ENCODE peak calls at places on chromosome X, in nine cellular contexts. W is ovary, A is neural progenitor cell, N is left ventricle myocardium inferior, S is MM.1S, J is cardiac fibroblast, Y is body of pancreas, R is dorsolateral prefrontal cortex, L is breast epithelium. K is an unnamed sample.

GRCh38 chrX:151875270-151876026 is 37.2 kb upstream of the MAGEA4 start:
- DNase-seq in Y (no peak), W (no peak), A (no peak), S (no peak), N (peak), L (no peak), R (no peak), J (peak), K (no peak)

GRCh38 chrX:117972681-117973080 is 143.9 kb downstream of the KLHL13 start:
- DNase-seq in S (no peak), W (no peak), R (no peak), A (no peak), N (no peak), L (no peak), Y (no peak), J (no peak), K (no peak)

GRCh38 chrX:136202889-136203288 is 48.3 kb downstream of the MAP7D3 start:
- DNase-seq in L (no peak), J (peak), R (no peak), Y (no peak), A (no peak), N (no peak), W (no peak), S (no peak), K (peak)

GRCh38 chrX:38970845-38971244 is 169.6 kb downstream of the MID1IP1 start:
- DNase-seq in J (no peak), S (no peak), L (no peak), W (no peak), N (no peak), R (no peak), A (no peak), Y (no peak), K (no peak)

GRCh38 chrX:45001038-45001437 is 128.1 kb downstream of the KDM6A start:
- DNase-seq in S (no peak), L (no peak), Y (no peak), A (no peak), J (no peak), W (no peak), N (no peak), R (no peak), K (no peak)

GRCh38 chrX:94942603-94943002 is 1268.6 kb downstream of the FAM133A start:
- DNase-seq in Y (no peak), W (no peak), L (no peak), A (peak), J (no peak), S (no peak), N (no peak), R (no peak), K (no peak)

GRCh38 chrX:30364229-30364628 is 55.0 kb upstream of the NR0B1 start:
- DNase-seq in J (no peak), S (no peak), A (no peak), N (no peak), Y (no peak), W (no peak), R (no peak), L (no peak), K (no peak)

GRCh38 chrX:2500091-2500680 is 590 bp downstream of the DHRSX start:
- DNase-seq in R (no peak), J (peak), A (peak), Y (no peak), S (peak), L (no peak), W (peak), N (peak), K (no peak)

GRCh38 chrX:153924149-153924861 is 1.8 kb downstream of the ARHGAP4 start:
- DNase-seq in R (peak), W (peak), Y (no peak), A (peak), J (peak), L (no peak), N (no peak), S (peak), K (no peak)

GRCh38 chrX:17519349-17519748 is 144.3 kb downstream of the NHS start:
- DNase-seq in L (no peak), R (no peak), A (no peak), N (peak), S (no peak), W (peak), Y (no peak), J (peak), K (no peak)

GRCh38 chrX:73577368-73577767 is 14.4 kb downstream of the CHIC1 start:
- DNase-seq in W (no peak), R (no peak), J (peak), A (peak), L (no peak), Y (no peak), S (no peak), N (no peak), K (peak)

GRCh38 chrX:70452143-70452733 is 7.6 kb downstream of the DLG3 start:
- DNase-seq in J (peak), S (peak), L (peak), R (no peak), A (peak), W (peak), N (peak), Y (peak), K (peak)

GRCh38 chrX:40104649-40105015 is 6.9 kb upstream of the BCOR start:
- DNase-seq in L (no peak), R (no peak), J (peak), W (peak), N (peak), S (peak), Y (peak), A (peak), K (no peak)

GRCh38 chrX:40105016-40105790 is 7.4 kb upstream of the BCOR start:
- DNase-seq in L (no peak), J (peak), W (peak), A (peak), S (peak), N (peak), Y (peak), R (no peak), K (no peak)

GRCh38 chrX:40105791-40106676 is 8.3 kb upstream of the BCOR start:
- DNase-seq in L (peak), J (peak), R (peak), N (peak), S (peak), A (peak), Y (peak), W (peak), K (no peak)

GRCh38 chrX:40102393-40103381 is 4.9 kb upstream of the BCOR start:
- DNase-seq in W (no peak), S (no peak), L (no peak), J (no peak), R (no peak), A (peak), N (no peak), Y (no peak), K (no peak)

GRCh38 chrX:40103565-40104323 is 6.0 kb upstream of the BCOR start:
- DNase-seq in W (no peak), A (peak), L (no peak), N (no peak), J (no peak), Y (no peak), R (no peak), S (no peak), K (no peak)
- H3K4me3 ChIP-seq in W (no peak), A (peak), L (no peak), N (peak), J (no peak), Y (no peak), R (no peak), S (no peak), K (peak)

DNA sequence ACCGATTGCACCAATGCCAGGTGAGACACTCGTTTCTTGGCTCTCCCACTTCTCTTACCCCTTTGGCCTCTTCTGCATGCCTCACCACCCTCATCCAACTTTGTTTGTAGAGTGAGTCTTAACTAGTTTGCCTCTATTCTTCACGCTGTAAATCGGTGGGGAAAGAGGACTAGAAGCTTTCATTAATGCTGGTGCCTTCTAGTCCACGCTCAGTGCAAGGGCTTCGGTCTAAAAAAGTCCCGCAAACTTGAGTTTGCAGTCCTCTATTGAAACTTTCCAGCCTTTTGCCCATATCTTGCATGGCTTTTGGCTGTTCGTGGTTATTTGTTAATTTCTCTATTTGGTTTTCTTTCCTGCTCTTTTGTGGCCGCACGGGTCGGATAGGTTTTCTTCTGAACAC is 838 bp downstream of the DACH2 start:
- DNase-seq in A (peak), R (no peak), N (no peak), W (no peak), L (no peak), S (no peak), Y (no peak), J (no peak), K (no peak)
- H3K4me3 ChIP-seq in A (peak), R (peak), N (peak), W (peak), L (peak), S (peak), Y (no peak), J (no peak), K (no peak)

GRCh38 chrX:150362599-150363481 is at the start of gene MAMLD1:
- DNase-seq in J (peak), S (peak), A (peak), R (peak), Y (peak), N (peak), L (no peak), W (peak), K (peak)
- H3K4me3 ChIP-seq in J (peak), S (peak), A (peak), R (peak), Y (peak), N (peak), L (peak), W (peak), K (peak)

DNA sequence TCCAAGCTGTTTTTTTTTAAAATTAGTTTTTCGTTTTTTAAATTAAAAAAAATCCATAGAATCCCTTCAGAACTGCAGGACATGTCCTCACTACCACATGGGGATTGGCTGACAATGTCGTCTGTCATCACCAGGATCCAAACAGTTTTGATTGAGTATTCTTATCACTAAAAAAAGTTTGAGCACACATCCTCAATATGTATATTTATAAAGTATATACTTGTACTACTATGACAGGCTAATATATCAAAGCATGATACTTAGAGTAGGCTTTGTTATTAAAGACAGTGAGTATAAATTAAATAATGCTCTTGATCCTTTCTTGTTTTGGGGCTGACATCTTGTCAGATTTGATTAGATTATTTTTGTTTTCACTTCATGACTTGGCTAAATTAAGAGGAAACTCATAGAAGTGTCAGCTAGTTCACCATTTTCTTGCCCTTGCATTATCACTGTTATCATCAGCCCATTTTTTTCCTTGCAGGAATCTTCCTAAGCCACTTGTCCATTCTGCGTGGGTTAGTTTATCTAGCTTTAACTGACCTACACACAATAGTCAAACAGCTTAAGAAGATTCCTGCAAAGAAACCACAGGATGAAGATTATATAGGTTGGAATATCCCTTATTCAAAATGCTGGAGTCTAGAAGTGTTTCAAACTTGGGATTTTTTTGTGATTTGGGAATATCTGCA is 92.8 kb downstream of the AMMECR1 start:
- DNase-seq in A (no peak), W (no peak), S (no peak), Y (no peak), R (no peak), L (no peak), J (no peak), N (no peak), K (no peak)
- H3K4me3 ChIP-seq in A (no peak), W (no peak), S (no peak), Y (no peak), R (no peak), L (no peak), J (no peak), N (no peak), K (no peak)

DNA sequence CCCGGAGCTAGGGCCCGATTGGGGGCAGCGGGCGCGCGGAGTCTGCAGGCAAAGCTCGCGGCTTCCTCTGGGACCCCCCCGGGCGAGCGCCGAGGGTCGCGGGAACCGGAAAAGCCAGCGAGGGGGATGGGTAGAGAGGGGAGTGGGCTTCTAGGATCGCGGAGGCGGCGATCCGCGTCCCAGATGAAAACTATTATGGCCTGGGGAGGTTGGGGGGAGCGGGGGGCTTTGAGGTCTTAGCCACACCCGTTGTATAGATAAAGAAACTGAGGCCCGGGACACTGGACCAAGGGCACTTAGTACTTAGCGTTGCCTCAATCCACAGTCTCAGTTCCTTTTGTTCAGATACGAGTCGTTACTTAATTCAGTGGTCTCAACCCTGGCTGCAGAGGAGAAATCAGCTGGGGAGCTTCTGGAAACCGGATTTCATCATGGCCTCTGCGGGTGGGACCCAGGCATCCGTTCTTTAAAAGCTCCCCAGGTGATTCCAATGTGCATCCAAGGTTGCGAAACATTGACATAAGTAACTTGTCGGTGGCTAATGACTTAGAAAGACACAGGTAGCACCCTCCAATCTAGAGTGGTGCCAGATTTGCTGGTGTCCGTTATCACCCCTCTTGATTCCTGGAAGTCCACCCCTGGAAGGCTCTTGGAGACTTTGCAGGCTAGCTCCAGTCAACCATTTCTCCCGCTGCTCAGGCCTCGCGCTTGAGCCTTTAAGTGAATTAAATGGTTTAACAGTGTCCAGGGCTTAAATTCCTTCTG is 90.7 kb downstream of the GEMIN8 start:
- DNase-seq in J (no peak), W (no peak), L (no peak), R (no peak), N (no peak), S (no peak), Y (no peak), A (peak), K (no peak)
- H3K4me3 ChIP-seq in J (peak), W (peak), L (peak), R (peak), N (peak), S (no peak), Y (peak), A (peak), K (no peak)

DNA sequence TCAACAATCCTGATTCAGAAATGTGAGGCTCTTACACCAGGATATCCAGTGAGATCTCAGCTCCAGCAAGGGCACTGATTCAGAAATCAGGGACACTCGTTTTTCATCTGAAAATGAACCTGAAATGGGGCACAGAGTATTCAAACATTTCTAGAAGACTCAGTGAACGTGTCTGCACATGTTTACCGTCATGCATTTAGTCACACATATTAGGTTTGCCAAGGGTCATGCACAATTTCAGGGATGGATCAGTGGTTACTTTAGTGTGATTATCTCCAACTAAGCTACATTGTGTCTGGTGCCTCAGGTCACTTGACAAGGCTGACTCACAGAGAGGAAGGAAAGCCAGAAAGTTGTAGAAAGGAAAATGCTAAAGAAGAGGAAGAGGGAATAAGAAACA is 33.6 kb upstream of the SPANXN2 start:
- DNase-seq in R (no peak), N (no peak), A (no peak), J (no peak), S (no peak), L (no peak), W (no peak), Y (no peak), K (no peak)
- H3K4me3 ChIP-seq in R (no peak), N (no peak), A (no peak), J (no peak), S (no peak), L (no peak), W (no peak), Y (no peak), K (no peak)

GRCh38 chrX:1481636-1482529 is 29.2 kb upstream of the ASMTL start:
- DNase-seq in W (peak), S (peak), L (no peak), R (no peak), A (peak), J (peak), N (peak), Y (peak), K (peak)
- H3K4me3 ChIP-seq in W (no peak), S (peak), L (peak), R (no peak), A (peak), J (no peak), N (peak), Y (no peak), K (peak)